ENCODE peak calls at places on chromosomes 3 and 15, in ten cellular contexts. G is dorsolateral prefrontal cortex, W is ovary, N is PC-3, T is astrocyte, E is IMR-90, Q is adipocyte, I is fibroblast of mammary gland, H is upper lobe of left lung, Z is iPS DF 6.9. M is an unnamed sample.

GRCh38 chr15:52101542-52102340 is 10.8 kb downstream of the BCL2L10 start:
- DNase-seq in G (no peak), W (no peak), N (no peak), T (no peak), E (no peak), Q (peak), I (no peak), H (peak), Z (no peak), M (no peak)

GRCh38 chr3:102529452-102529851 is 94.6 kb downstream of the ZPLD1 start:
- DNase-seq in G (no peak), W (no peak), N (peak), T (no peak), E (peak), Q (no peak), I (peak), H (no peak), Z (peak), M (no peak)

GRCh38 chr15:68730491-68731317 is 90.0 kb downstream of the ANP32A start:
- DNase-seq in G (peak), W (peak), N (peak), T (peak), E (peak), Q (peak), I (peak), H (no peak), Z (peak), M (peak)

GRCh38 chr3:30286811-30287210 is 319.6 kb upstream of the TGFBR2 start:
- DNase-seq in G (no peak), W (no peak), N (peak), T (peak), E (no peak), Q (no peak), I (peak), H (no peak), Z (no peak), M (no peak)

GRCh38 chr3:175005193-175005592 is 146.1 kb downstream of the NAALADL2 start:
- DNase-seq in G (no peak), W (no peak), N (no peak), T (no peak), E (no peak), Q (peak), I (no peak), H (no peak), Z (no peak), M (no peak)

GRCh38 chr15:39411102-39411989 is 169.5 kb upstream of the THBS1 start:
- DNase-seq in G (no peak), W (no peak), N (no peak), T (peak), E (no peak), Q (no peak), I (peak), H (no peak), Z (no peak), M (no peak)

GRCh38 chr15:41883484-41883825 is 10.4 kb downstream of the SPTBN5 start:
- DNase-seq in G (no peak), W (no peak), N (no peak), T (no peak), E (no peak), Q (no peak), I (no peak), H (no peak), Z (no peak), M (no peak)

GRCh38 chr3:69959581-69959980 is 40.0 kb upstream of the SAMMSON start:
- DNase-seq in G (no peak), W (no peak), N (no peak), T (no peak), E (no peak), Q (no peak), I (no peak), H (no peak), Z (no peak), M (no peak)

GRCh38 chr3:128946411-128946810 is 47.5 kb downstream of the CFAP92 start:
- DNase-seq in G (no peak), W (no peak), N (no peak), T (peak), E (peak), Q (peak), I (peak), H (no peak), Z (no peak), M (no peak)

DNA sequence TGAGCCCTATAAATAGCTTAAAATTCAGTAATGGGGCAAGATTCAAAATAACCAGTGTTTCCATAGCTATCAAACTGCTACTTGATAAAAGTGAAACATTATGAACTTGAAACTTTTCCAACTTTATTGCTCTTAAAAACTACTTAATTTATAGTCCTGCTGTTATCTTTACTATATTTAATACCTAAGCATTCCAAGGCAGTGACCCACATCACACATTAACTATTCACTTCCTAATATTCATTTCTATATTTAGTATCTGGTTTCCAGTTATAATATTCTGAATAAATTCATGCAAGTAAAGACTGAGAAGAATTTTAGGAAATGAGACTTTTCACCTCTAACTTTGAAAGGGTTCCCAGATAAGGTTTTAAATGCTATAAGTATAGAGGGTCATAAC is 64.9 kb downstream of the UACA start:
- DNase-seq in G (no peak), W (no peak), N (no peak), T (no peak), E (no peak), Q (no peak), I (no peak), H (no peak), Z (no peak), M (no peak)
- H3K4me3 ChIP-seq in G (no peak), W (no peak), N (no peak), T (no peak), E (no peak), Q (no peak), I (no peak), H (no peak), Z (no peak), M (no peak)

GRCh38 chr3:77191014-77191413 is 151.1 kb downstream of the ROBO2 start:
- DNase-seq in G (no peak), W (no peak), N (no peak), T (no peak), E (no peak), Q (no peak), I (no peak), H (no peak), Z (no peak), M (no peak)

GRCh38 chr3:77190281-77190841 is 150.5 kb downstream of the ROBO2 start:
- DNase-seq in G (no peak), W (no peak), N (no peak), T (no peak), E (no peak), Q (peak), I (no peak), H (no peak), Z (no peak), M (no peak)

GRCh38 chr3:77189684-77190083 is 149.8 kb downstream of the ROBO2 start:
- DNase-seq in G (no peak), W (no peak), N (no peak), T (no peak), E (no peak), Q (no peak), I (no peak), H (no peak), Z (no peak), M (no peak)

GRCh38 chr3:77188210-77188609 is 148.3 kb downstream of the ROBO2 start:
- DNase-seq in G (no peak), W (no peak), N (no peak), T (no peak), E (no peak), Q (no peak), I (no peak), H (no peak), Z (no peak), M (no peak)

DNA sequence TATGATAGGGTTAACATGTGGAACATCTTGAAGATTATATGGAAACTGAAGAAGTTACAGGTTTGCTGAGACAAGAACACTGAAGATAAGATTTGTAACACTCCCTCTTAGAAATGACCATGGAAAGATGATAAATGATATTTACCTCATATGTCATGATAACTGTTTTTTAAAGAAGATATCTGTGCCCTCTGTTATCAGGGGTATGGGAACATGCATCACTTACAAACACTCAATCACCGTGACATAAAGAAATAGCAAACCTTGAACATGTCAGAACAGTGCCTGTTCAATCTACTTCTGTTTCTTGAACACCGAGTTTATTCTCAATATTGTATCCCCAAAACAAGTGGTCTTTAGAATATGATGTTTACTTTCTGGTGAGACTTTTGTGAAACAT is 149.4 kb downstream of the ROBO2 start:
- DNase-seq in G (no peak), W (no peak), N (no peak), T (no peak), E (no peak), Q (no peak), I (no peak), H (no peak), Z (no peak), M (no peak)
- H3K4me3 ChIP-seq in G (no peak), W (no peak), N (no peak), T (no peak), E (no peak), Q (no peak), I (no peak), H (no peak), Z (no peak), M (no peak)

GRCh38 chr3:58496206-58496605 is 4.3 kb downstream of the KCTD6 start:
- DNase-seq in G (no peak), W (no peak), N (no peak), T (no peak), E (no peak), Q (no peak), I (no peak), H (no peak), Z (no peak), M (no peak)

GRCh38 chr3:58495101-58495500 is 3.2 kb downstream of the KCTD6 start:
- DNase-seq in G (no peak), W (no peak), N (no peak), T (peak), E (peak), Q (no peak), I (peak), H (no peak), Z (no peak), M (no peak)

GRCh38 chr3:58491506-58492384 is at the start of gene KCTD6:
- DNase-seq in G (peak), W (peak), N (peak), T (peak), E (peak), Q (peak), I (peak), H (peak), Z (peak), M (peak)

GRCh38 chr3:58492385-58492970 is 582 bp downstream of the KCTD6 start:
- DNase-seq in G (no peak), W (no peak), N (peak), T (no peak), E (no peak), Q (peak), I (no peak), H (no peak), Z (no peak), M (no peak)

DNA sequence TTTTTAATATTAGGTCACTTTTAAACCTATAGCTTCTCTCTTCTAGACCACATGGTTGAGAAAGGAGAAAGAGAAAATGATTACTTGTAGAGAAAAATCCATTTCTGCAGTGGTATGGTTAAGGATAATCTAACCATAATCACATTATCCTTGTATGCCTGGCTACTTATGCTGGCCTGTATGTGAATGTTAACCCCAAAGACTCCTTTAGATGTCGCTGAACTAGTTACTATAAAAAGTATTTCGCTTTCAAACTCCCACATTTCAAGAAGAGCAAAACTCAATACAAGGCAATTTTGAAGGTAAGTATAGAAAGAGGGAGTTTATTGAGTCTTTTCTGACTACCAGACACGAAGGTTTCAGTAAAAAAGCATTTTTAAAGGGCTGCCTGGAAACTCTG is 2.2 kb downstream of the KCTD6 start:
- DNase-seq in G (no peak), W (no peak), N (no peak), T (no peak), E (no peak), Q (no peak), I (no peak), H (no peak), Z (no peak), M (no peak)
- H3K4me3 ChIP-seq in G (peak), W (no peak), N (peak), T (peak), E (no peak), Q (peak), I (no peak), H (no peak), Z (no peak), M (no peak)

DNA sequence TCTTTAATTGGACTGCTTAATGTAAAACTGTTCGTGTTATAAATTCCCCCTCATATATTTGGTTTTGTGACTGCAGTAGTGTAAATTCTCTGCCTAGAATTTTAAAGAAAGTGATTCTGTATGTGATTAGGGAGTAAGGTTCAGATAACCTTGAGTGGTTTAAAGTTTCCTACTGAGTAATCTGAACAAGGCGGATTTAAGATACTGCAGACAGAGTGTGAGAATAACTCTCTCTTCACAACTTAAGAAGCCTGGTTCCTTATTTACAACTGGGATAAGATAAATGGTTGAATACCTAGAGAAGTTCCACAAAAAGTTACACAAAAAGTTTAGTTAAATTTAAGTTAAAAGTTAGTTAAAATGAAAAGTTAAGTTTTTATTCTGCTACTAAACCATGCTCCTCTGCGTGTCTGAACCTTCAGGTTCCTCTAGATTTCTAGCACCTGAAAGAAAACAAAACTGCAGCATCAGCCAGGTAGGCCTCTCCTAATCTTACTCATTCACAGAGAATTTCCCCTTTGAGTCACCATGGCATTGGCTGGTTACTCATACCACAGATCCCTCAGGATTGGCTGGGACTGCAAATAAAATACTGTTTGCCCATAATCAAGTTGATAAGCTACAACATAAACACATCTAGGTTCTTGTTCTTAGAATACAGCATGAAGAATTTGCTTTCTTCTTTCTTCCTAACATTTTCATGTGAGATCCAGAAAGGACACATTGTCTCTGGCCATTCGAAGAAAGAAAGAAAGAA is at the start of gene ARL14:
- DNase-seq in G (no peak), W (no peak), N (peak), T (peak), E (peak), Q (peak), I (peak), H (no peak), Z (no peak), M (no peak)
- H3K4me3 ChIP-seq in G (no peak), W (no peak), N (peak), T (peak), E (no peak), Q (no peak), I (no peak), H (no peak), Z (no peak), M (no peak)

DNA sequence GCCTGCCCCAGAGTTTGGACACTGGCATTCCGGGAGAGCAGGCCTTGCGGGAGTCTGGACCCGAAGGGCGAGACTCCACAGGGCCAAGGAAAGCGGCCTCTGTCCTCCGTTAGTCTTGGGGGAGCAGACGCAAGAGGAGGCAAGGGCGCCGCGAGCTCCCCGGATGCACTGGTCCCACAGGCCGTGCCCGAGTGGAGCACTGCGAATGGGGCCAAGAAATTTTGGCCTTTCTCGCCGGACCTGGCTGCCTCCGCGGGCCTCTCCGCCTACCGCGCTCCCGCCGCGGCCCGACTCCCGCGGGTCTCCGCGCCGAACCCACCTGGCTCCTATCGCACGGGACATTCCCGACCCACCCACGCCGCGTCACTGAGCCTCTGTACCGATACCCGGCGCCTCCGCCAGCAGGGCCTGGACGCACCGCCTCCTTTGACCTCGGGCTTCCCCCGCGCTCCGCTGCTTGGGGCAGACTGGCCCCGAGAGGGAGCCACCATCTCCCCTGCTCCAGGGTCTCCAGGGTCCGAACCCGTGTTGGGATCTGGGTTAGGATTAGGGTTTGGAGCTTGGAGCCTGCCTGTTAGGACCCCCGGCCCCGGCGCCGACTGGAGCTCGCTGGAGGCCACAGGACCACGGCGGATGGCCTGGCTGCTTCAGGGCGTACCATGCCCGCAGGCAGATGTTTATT is 11.8 kb downstream of the SHOX2 start:
- DNase-seq in G (no peak), W (no peak), N (no peak), T (no peak), E (no peak), Q (no peak), I (no peak), H (peak), Z (no peak), M (no peak)
- H3K4me3 ChIP-seq in G (no peak), W (no peak), N (no peak), T (no peak), E (no peak), Q (no peak), I (no peak), H (no peak), Z (peak), M (peak)

DNA sequence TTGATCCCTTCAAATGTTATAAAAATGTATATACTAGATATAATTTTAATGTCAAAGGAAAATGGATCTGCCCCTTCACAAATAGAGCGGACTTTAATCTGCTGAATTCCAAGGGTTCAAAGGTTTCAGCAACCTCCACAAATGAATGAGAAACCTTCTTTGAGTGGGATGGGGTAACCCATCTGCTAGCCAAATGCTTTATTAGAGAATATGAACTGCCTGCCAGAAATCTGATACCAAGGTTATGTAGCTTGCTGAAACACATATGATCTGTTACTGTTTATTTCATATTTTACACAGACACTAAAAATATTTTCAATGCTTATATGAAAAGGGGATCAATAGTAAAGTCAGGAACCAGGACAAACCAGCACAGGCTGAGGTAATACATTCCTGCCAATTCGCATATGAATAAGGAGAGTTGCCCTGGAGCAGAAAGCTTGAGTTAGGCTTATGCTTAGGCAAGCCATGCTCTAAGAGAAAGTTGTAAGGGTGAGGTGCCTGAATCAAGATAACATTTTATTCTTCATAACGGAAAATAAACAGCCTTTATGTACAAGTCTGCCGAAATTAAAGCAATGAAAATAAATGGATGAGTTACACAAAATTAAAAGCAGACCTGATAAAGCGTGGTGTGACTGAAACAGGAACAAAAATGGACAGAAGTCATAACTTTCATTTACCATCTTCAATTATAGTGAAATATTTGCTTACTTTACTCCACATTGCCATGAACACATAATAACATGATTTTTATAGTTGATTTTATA is 26.5 kb downstream of the PLOD2 start:
- DNase-seq in G (no peak), W (no peak), N (no peak), T (no peak), E (peak), Q (peak), I (peak), H (no peak), Z (no peak), M (no peak)
- H3K4me3 ChIP-seq in G (no peak), W (no peak), N (no peak), T (no peak), E (no peak), Q (no peak), I (no peak), H (no peak), Z (no peak), M (no peak)

GRCh38 chr3:183265157-183265642 is 12.1 kb downstream of the B3GNT5 start:
- DNase-seq in G (no peak), W (no peak), N (no peak), T (peak), E (no peak), Q (no peak), I (peak), H (no peak), Z (no peak), M (no peak)
- H3K4me3 ChIP-seq in G (peak), W (no peak), N (peak), T (peak), E (no peak), Q (peak), I (peak), H (no peak), Z (no peak), M (no peak)